ENCODE peak calls at places on chromosomes 7 and 10, in six cellular contexts. T, A, O, L, Y and U are unnamed samples.

GRCh38 chr7:97006146-97006950 is 995 bp downstream of the DLX6 start:
- DNase-seq in T (peak; percentile 39), L (no peak), O (no peak), Y (no peak), A (peak; percentile 36), U (no peak)

GRCh38 chr10:132684164-132684891 is 101.6 kb downstream of the NKX6-2 start:
- DNase-seq in A (no peak), T (no peak), O (peak; percentile 8), L (peak; percentile 32), Y (no peak), U (no peak)

GRCh38 chr10:66747451-66747850 is 178.4 kb upstream of the LRRTM3 start:
- DNase-seq in O (no peak), A (no peak), L (no peak), T (no peak), Y (peak; percentile 46), U (no peak)

GRCh38 chr10:110487411-110488123 is 10.1 kb upstream of the DUSP5 start:
- DNase-seq in A (no peak), O (no peak), L (no peak), Y (no peak), T (no peak), U (no peak)

GRCh38 chr7:818031-818699 is 14.1 kb upstream of the SUN1 start:
- DNase-seq in L (no peak), A (peak; percentile 52), T (no peak), O (no peak), Y (peak; percentile 36), U (no peak)

GRCh38 chr10:10490187-10490980 is 527.3 kb upstream of the CELF2 start:
- DNase-seq in Y (no peak), L (no peak), A (no peak), T (no peak), O (no peak), U (no peak)

GRCh38 chr10:94023909-94024308 is 30.2 kb downstream of the PLCE1 start:
- DNase-seq in Y (no peak), A (no peak), T (no peak), L (no peak), O (no peak), U (no peak)

GRCh38 chr7:92179393-92179924 is 517 bp upstream of the LRRD1 start:
- DNase-seq in L (no peak), T (no peak), O (no peak), A (no peak), Y (no peak), U (no peak)

GRCh38 chr10:48765527-48765926 is 80.9 kb downstream of the WDFY4 start:
- DNase-seq in Y (no peak), T (no peak), O (no peak), A (no peak), L (no peak), U (no peak)

GRCh38 chr7:30681262-30682130 is 760 bp downstream of the CRHR2 start:
- DNase-seq in Y (no peak), O (no peak), A (no peak), T (no peak), L (no peak), U (no peak)

GRCh38 chr7:148521271-148521670 is 69.3 kb upstream of the C7orf33 start:
- DNase-seq in O (no peak), Y (no peak), T (no peak), L (no peak), A (no peak), U (no peak)

GRCh38 chr7:431041-431440 is 88.6 kb downstream of the PDGFA start:
- DNase-seq in A (no peak), O (no peak), L (no peak), T (no peak), Y (no peak), U (no peak)

GRCh38 chr10:15035385-15036301 is 8.1 kb upstream of the OLAH start:
- DNase-seq in L (no peak), A (no peak), T (no peak), O (peak; percentile 30), Y (no peak), U (no peak)

GRCh38 chr10:58280982-58281752 is 12.2 kb downstream of the CISD1 start:
- DNase-seq in A (no peak), Y (no peak), L (no peak), O (no peak), T (no peak), U (no peak)

GRCh38 chr10:12531305-12531738 is 182.0 kb downstream of the CAMK1D start:
- DNase-seq in T (no peak), L (no peak), O (peak; percentile 67), Y (no peak), A (no peak), U (peak; percentile 74)

GRCh38 chr10:30453764-30454527 is 20.0 kb downstream of the MAP3K8 start:
- DNase-seq in T (no peak), A (no peak), O (no peak), Y (no peak), L (no peak), U (no peak)

GRCh38 chr7:10325395-10325794 is 648.3 kb upstream of the PHF14 start:
- DNase-seq in O (no peak), Y (no peak), L (no peak), T (no peak), A (no peak), U (no peak)

GRCh38 chr7:29510028-29510427 is 53.6 kb upstream of the PRR15 start:
- DNase-seq in O (no peak), A (no peak), Y (no peak), L (no peak), T (no peak), U (no peak)

GRCh38 chr10:91590142-91590903 is 42.5 kb downstream of the PPP1R3C start:
- DNase-seq in A (peak; percentile 57), L (no peak), T (peak; percentile 74), O (no peak), Y (no peak), U (no peak)

GRCh38 chr10:28587970-28588290 is 55.0 kb downstream of the WAC start:
- DNase-seq in A (no peak), L (no peak), O (no peak), T (peak; percentile 25), Y (no peak), U (no peak)

GRCh38 chr10:26334932-26335573 is 103.1 kb upstream of the APBB1IP start:
- DNase-seq in O (peak; percentile 37), L (peak; percentile 64), Y (peak; percentile 66), T (peak; percentile 61), A (peak; percentile 54), U (no peak)

GRCh38 chr10:113297226-113297625 is 255.6 kb upstream of the HABP2 start:
- DNase-seq in L (no peak), T (no peak), Y (no peak), O (no peak), A (no peak), U (no peak)

GRCh38 chr7:143193880-143194279 is 10.7 kb downstream of the TAS2R39 start:
- DNase-seq in O (no peak), Y (no peak), L (no peak), T (no peak), A (no peak), U (no peak)

GRCh38 chr7:21898265-21898930 is 47.3 kb downstream of the CDCA7L start:
- DNase-seq in A (no peak), O (no peak), T (no peak), Y (no peak), L (no peak), U (no peak)

GRCh38 chr10:80491251-80492102 is 37.4 kb downstream of the TSPAN14 start:
- DNase-seq in T (peak; percentile 24), L (no peak), Y (no peak), A (no peak), O (peak; percentile 71), U (no peak)

GRCh38 chr7:158812684-158813083 is 16.6 kb downstream of the ESYT2 start:
- DNase-seq in O (no peak), Y (no peak), A (no peak), L (no peak), T (no peak), U (no peak)

GRCh38 chr7:158816271-158816670 is 13.0 kb downstream of the ESYT2 start:
- DNase-seq in T (no peak), A (no peak), O (no peak), L (no peak), Y (no peak), U (no peak)

GRCh38 chr7:158815471-158816128 is 13.7 kb downstream of the ESYT2 start:
- DNase-seq in Y (no peak), T (no peak), A (no peak), L (no peak), O (no peak), U (no peak)

GRCh38 chr7:158815046-158815445 is 14.3 kb downstream of the ESYT2 start:
- DNase-seq in A (no peak), L (no peak), Y (no peak), O (no peak), T (no peak), U (no peak)

GRCh38 chr7:158814637-158815036 is 14.7 kb downstream of the ESYT2 start:
- DNase-seq in Y (no peak), L (no peak), A (no peak), O (no peak), T (no peak), U (no peak)
- H3K27ac ChIP-seq in Y (no peak overlapping the region), L (peak overlapping the region; percentile 94), A (no peak overlapping the region), O (no peak overlapping the region), T (peak overlapping the region; percentile 93), U (peak overlapping the region; percentile 92)

GRCh38 chr10:96371356-96371755 is 12.6 kb upstream of the OPALIN start:
- DNase-seq in O (no peak), L (no peak), Y (no peak), T (no peak), A (no peak), U (no peak)

GRCh38 chr10:96368971-96369370 is 10.2 kb upstream of the OPALIN start:
- DNase-seq in L (no peak), O (no peak), Y (no peak), T (no peak), A (no peak), U (no peak)

GRCh38 chr10:96370575-96371157 is 11.9 kb upstream of the OPALIN start:
- DNase-seq in A (peak; percentile 76), L (no peak), O (peak; percentile 33), Y (peak; percentile 44), T (peak; percentile 54), U (no peak)

GRCh38 chr10:96367470-96367869 is 8.7 kb upstream of the OPALIN start:
- DNase-seq in T (no peak), Y (no peak), O (no peak), A (no peak), L (no peak), U (no peak)

GRCh38 chr10:96369890-96370574 is 11.2 kb upstream of the OPALIN start:
- DNase-seq in L (no peak), Y (no peak), T (no peak), A (peak; percentile 57), O (no peak), U (no peak)
- TF ChIP-seq CTCF in L (no peak), Y (no peak), T (no peak), A (no peak), O (no peak), U (no peak)

GRCh38 chr10:68900427-68901105 is 549 bp upstream of the DDX50 start:
- DNase-seq in L (no peak), O (peak; percentile 79), T (no peak), Y (no peak), A (peak; percentile 36), U (no peak)
- TF ChIP-seq POLR2A in L (no peak), O (peak; percentile 11), T (no peak), Y (no peak), A (peak; percentile 48), U (no peak)

DNA sequence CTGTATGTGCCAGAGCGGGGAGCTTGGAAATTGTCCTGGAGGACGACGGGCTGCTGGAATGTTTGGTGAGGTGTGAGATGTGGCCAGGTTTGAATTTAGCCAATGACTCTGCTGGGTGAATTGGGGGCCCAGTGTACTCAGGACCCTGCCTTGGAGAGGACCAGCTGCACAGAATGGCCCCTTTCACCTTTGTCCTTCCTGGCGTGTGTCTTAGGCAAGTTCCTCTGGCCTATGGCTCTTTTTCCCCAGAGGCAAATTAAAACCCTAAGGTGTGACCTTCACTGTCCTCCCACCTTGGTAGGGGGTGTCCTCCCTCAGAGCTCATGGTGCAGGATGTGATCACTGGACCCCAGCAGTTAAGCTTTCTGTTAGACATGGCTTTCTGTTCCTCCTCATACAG is 47.8 kb downstream of the CXCL12 start:
- DNase-seq in T (no peak), L (no peak), O (no peak), Y (no peak), A (no peak), U (peak; percentile 69)
- H3K27ac ChIP-seq in T (no peak overlapping the region), L (no peak overlapping the region), O (no peak overlapping the region), Y (no peak overlapping the region), A (no peak overlapping the region), U (no peak overlapping the region)